ENCODE peak calls at places on chromosomes 13 and 19, in eight cellular contexts. X is GM19239; O is activated T-helper 1 cell treated with anti-CD3 and anti-CD28 coated beads, Interleukin-12 subunit alpha, Interleukin-12 subunit beta, Interleukin-2, Interleukin-4 antibody, amounts not matched to agents 30 ng/mL and 10 ng/mL and 1 ng/mL, durations not matched to agents 14 hours and 24 hours and 36 hours; P is Jurkat, Clone E6-1; I is activated CD4-positive, alpha-beta T cell treated with anti-CD3 and anti-CD28 coated beads for 1 hour; C is GM04503; D is nephron progenitor cell; M is CD4-positive, CD25-positive, alpha-beta regulatory T cell. R is an unnamed sample.

GRCh38 chr19:18379803-18380747 is 5.9 kb upstream of the GDF15 start:
- DNase-seq in D (no peak), M (no peak), O (no peak), I (no peak), P (no peak), X (no peak), C (peak), R (no peak)

GRCh38 chr13:112772929-112773328 is 83.1 kb downstream of the ATP11A start:
- DNase-seq in C (no peak), P (no peak), I (no peak), M (no peak), D (no peak), X (no peak), O (no peak), R (no peak)

GRCh38 chr13:36344173-36344572 is 2.0 kb downstream of the SPART start:
- DNase-seq in M (no peak), O (no peak), X (no peak), P (no peak), C (no peak), D (no peak), I (no peak), R (no peak)

GRCh38 chr19:56837492-56837891 is 3.0 kb downstream of the PEG3 start:
- DNase-seq in P (no peak), O (no peak), I (no peak), D (no peak), M (no peak), X (no peak), C (no peak), R (no peak)

GRCh38 chr19:10510301-10510802 is 6.9 kb downstream of the S1PR5 start:
- DNase-seq in O (peak), D (peak), I (peak), X (no peak), P (no peak), M (peak), C (no peak), R (peak)

GRCh38 chr13:113299951-113300350 is 2.9 kb downstream of the LAMP1 start:
- DNase-seq in P (no peak), X (no peak), M (no peak), O (no peak), I (no peak), D (no peak), C (no peak), R (no peak)

GRCh38 chr19:35935911-35936737 is at the start of gene LRFN3:
- DNase-seq in I (peak), P (peak), D (peak), C (no peak), O (peak), X (no peak), M (peak), R (peak)

GRCh38 chr13:32031025-32031814 is at the start of gene FRY:
- DNase-seq in I (peak), P (no peak), M (peak), D (peak), O (peak), C (no peak), X (peak), R (peak)

GRCh38 chr19:51783373-51783772 is 11.6 kb upstream of the FPR3 start:
- DNase-seq in X (no peak), I (no peak), P (no peak), M (no peak), D (no peak), C (no peak), O (no peak), R (no peak)

GRCh38 chr19:42185281-42185680 is 32.2 kb downstream of the DEDD2 start:
- DNase-seq in P (peak), X (no peak), I (no peak), C (no peak), M (peak), D (no peak), O (peak), R (no peak)

GRCh38 chr19:45161715-45162463 is 1.1 kb upstream of the NKPD1 start:
- DNase-seq in M (no peak), O (no peak), I (no peak), P (no peak), X (no peak), D (peak), C (no peak), R (no peak)

GRCh38 chr13:53151692-53152421 is 123.2 kb downstream of the OLFM4 start:
- DNase-seq in D (peak), M (peak), O (peak), I (no peak), P (peak), X (peak), C (no peak), R (peak)

GRCh38 chr13:24865158-24865557 is 101.2 kb downstream of the RNF17 start:
- DNase-seq in X (no peak), O (no peak), C (no peak), D (no peak), M (no peak), P (no peak), I (no peak), R (no peak)

GRCh38 chr19:39506944-39507714 is 7.8 kb upstream of the SELENOV start:
- DNase-seq in M (peak), O (peak), I (peak), C (no peak), X (peak), D (peak), P (peak), R (peak)

GRCh38 chr19:46461537-46461936 is 9.8 kb downstream of the PNMA8A start:
- DNase-seq in M (no peak), D (no peak), X (no peak), C (no peak), P (no peak), O (no peak), I (no peak), R (no peak)

GRCh38 chr13:97866346-97866745 is 87.1 kb upstream of the IPO5 start:
- DNase-seq in P (no peak), D (no peak), I (no peak), M (no peak), X (no peak), O (no peak), C (no peak), R (no peak)